ENCODE peak calls at places on chromosomes 6 and 20, in five cellular contexts. Y, G, B, O and E are unnamed samples. For H3K36me3, the result is how much of the 10 kb centered on the place peaks cover.

GRCh38 chr6:35419431-35419830 is 32.7 kb upstream of the FANCE start:
- DNase-seq in B (no peak), O (peak), G (no peak), Y (no peak), E (no peak)

GRCh38 chr20:64189530-64189966 is 25.3 kb downstream of the MYT1 start:
- DNase-seq in O (no peak), B (no peak), G (no peak), Y (no peak), E (no peak)

GRCh38 chr20:39117486-39117885 is 155.3 kb downstream of the DHX35 start:
- DNase-seq in G (peak), B (no peak), O (peak), Y (no peak), E (no peak)

GRCh38 chr20:15339264-15339663 is 1001.9 kb upstream of the FLRT3 start:
- DNase-seq in G (no peak), Y (no peak), O (no peak), B (no peak), E (no peak)

GRCh38 chr20:50546729-50547314 is 36.6 kb downstream of the PTPN1 start:
- DNase-seq in B (no peak), O (no peak), Y (no peak), G (no peak), E (no peak)

GRCh38 chr6:51719297-51719696 is 368.1 kb downstream of the PKHD1 start:
- DNase-seq in Y (no peak), G (no peak), B (no peak), O (no peak), E (no peak)

GRCh38 chr6:3517350-3517749 is 60.5 kb upstream of the SLC22A23 start:
- DNase-seq in Y (no peak), B (no peak), O (peak), G (no peak), E (no peak)

GRCh38 chr6:117906905-117907599 is at the start of gene SLC35F1:
- DNase-seq in G (no peak), Y (no peak), O (peak), B (peak), E (peak)

GRCh38 chr6:77106992-77107391 is 356.3 kb downstream of the HTR1B start:
- DNase-seq in Y (no peak), G (no peak), B (no peak), O (no peak), E (no peak)

GRCh38 chr6:15969236-15969778 is 159.6 kb upstream of the MYLIP start:
- DNase-seq in B (no peak), Y (peak), O (no peak), G (no peak), E (no peak)

GRCh38 chr6:158290040-158290439 is 22.2 kb upstream of the TULP4 start:
- DNase-seq in G (no peak), Y (no peak), B (no peak), O (no peak), E (no peak)

GRCh38 chr20:14344746-14345145 is 7.3 kb upstream of the FLRT3 start:
- DNase-seq in Y (no peak), O (no peak), G (no peak), B (no peak), E (no peak)

GRCh38 chr20:63980806-63981728 is at the start of gene PRPF6:
- DNase-seq in O (peak), B (peak), Y (peak), G (peak), E (peak)

GRCh38 chr6:117215353-117216090 is 49.8 kb upstream of the VGLL2 start:
- DNase-seq in B (no peak), G (no peak), O (no peak), Y (no peak), E (no peak)

GRCh38 chr6:87900160-87900698 is 147.4 kb upstream of the SPACA1 start:
- DNase-seq in O (no peak), Y (no peak), B (no peak), G (no peak), E (no peak)

GRCh38 chr6:48765352-48765961 is 654.5 kb upstream of the PTCHD4 start:
- DNase-seq in Y (no peak), O (peak), G (peak), B (no peak), E (no peak)

GRCh38 chr20:45798935-45799642 is 7.3 kb downstream of the DNTTIP1 start:
- DNase-seq in O (peak), G (no peak), Y (no peak), B (no peak), E (no peak)

GRCh38 chr6:11613858-11614257 is 76.3 kb downstream of the TMEM170B start:
- DNase-seq in O (peak), B (no peak), G (peak), Y (no peak), E (no peak)

GRCh38 chr6:83853178-83853967 is at the start of gene RIPPLY2:
- DNase-seq in Y (no peak), B (no peak), O (peak), G (no peak), E (peak)

GRCh38 chr6:31462026-31462963 is 35.6 kb upstream of the MICB start:
- DNase-seq in Y (no peak), B (no peak), O (peak), G (no peak), E (no peak)

GRCh38 chr20:62201173-62202082 is 18.6 kb downstream of the MTG2 start:
- DNase-seq in O (no peak), G (no peak), Y (no peak), B (no peak), E (no peak)

GRCh38 chr6:139290787-139291294 is 957 bp downstream of the TXLNB start:
- DNase-seq in O (peak), B (no peak), Y (no peak), G (no peak), E (no peak)

GRCh38 chr6:108684809-108685329 is 124.2 kb downstream of the FOXO3 start:
- DNase-seq in Y (peak), O (peak), B (peak), G (no peak), E (no peak)

GRCh38 chr6:134422426-134423231 is 104.7 kb upstream of the SGK1 start:
- DNase-seq in B (no peak), Y (no peak), G (peak), O (peak), E (no peak)

GRCh38 chr6:158963020-158963808 is 36.8 kb downstream of the RSPH3 start:
- DNase-seq in O (no peak), B (no peak), Y (no peak), G (no peak), E (no peak)

GRCh38 chr20:6160736-6161135 is 37.9 kb upstream of the FERMT1 start:
- DNase-seq in G (no peak), O (no peak), Y (no peak), B (no peak), E (no peak)

GRCh38 chr20:14878676-14879019 is 541.2 kb upstream of the FLRT3 start:
- DNase-seq in B (no peak), G (no peak), Y (no peak), O (no peak), E (no peak)

GRCh38 chr6:105569706-105570105 is 166.8 kb upstream of the PREP start:
- DNase-seq in Y (no peak), B (no peak), O (no peak), G (no peak), E (no peak)

GRCh38 chr6:44542401-44543116 is 155.1 kb downstream of the CDC5L start:
- DNase-seq in O (no peak), G (no peak), B (peak), Y (peak), E (no peak)

GRCh38 chr6:163098827-163099469 is 315.6 kb upstream of the QKI start:
- DNase-seq in G (no peak), Y (no peak), B (no peak), O (peak), E (no peak)

GRCh38 chr6:158552055-158552795 is 7.7 kb upstream of the TMEM181 start:
- DNase-seq in G (no peak), O (no peak), B (no peak), Y (no peak), E (no peak)

GRCh38 chr6:163355471-163355991 is 59.0 kb upstream of the QKI start:
- DNase-seq in B (peak), Y (no peak), G (no peak), O (peak), E (peak)

GRCh38 chr6:161418458-161418945 is 144.6 kb upstream of the AGPAT4 start:
- DNase-seq in O (peak), G (peak), Y (no peak), B (no peak), E (no peak)

DNA sequence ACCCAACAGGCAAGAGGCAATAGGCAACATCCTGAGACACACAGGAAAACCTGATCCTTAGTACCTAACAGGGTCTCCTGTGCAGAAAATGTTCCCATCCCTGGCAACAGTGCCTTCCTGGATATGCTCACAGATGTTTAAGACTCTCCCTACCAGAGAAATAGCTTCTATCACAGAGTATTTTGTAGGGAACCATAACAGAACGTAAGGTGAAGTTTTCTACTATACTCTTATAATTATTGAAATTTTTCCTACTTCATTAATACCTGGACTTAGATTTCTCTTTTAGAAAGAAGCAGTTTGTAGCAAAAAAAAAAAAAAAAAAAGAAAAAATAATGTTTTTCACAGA is 33.5 kb upstream of the LGSN start:
- DNase-seq in G (no peak), Y (no peak), O (no peak), B (no peak), E (no peak)
- TF ChIP-seq CTCF in G (no peak), Y (no peak), O (no peak), B (no peak), E (no peak)

DNA sequence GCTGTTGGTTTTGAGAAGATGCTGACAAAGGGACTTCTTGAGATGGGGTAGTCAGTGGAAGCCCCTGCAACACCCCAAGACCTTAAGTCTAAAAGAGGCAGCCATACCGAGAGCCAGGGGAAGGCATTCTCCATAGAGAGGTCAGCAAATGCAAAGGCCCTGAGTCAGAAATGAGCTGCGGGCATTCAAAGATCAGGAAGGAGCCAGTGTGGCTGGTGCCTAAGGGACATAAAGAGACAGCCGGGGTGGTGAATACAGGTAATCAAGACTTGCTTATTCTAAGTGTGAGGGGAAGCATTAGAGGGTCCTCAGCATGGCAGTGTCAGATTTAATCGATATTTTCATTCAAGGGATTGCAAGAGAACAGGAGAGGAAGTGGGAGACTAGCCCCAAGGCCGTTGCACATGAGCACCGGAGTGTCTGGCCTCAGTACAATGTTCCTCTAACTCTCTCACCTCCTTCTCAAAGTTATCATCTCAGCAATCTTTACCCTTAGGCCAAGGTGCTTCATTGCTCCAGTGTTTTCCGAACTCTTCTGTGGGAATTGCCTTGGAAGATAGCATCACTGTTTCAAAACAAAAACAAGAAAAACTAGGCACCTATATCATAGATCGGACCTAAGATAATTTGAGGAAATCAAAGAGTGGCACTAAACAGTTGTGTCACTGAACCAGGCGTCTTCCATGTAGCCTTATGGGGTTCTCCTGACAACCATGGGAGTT is 173.2 kb downstream of the DOK5 start:
- DNase-seq in Y (no peak), B (no peak), O (no peak), G (no peak), E (no peak)
- H3K4me3 ChIP-seq in Y (no peak), B (no peak), O (no peak), G (no peak), E (no peak)

DNA sequence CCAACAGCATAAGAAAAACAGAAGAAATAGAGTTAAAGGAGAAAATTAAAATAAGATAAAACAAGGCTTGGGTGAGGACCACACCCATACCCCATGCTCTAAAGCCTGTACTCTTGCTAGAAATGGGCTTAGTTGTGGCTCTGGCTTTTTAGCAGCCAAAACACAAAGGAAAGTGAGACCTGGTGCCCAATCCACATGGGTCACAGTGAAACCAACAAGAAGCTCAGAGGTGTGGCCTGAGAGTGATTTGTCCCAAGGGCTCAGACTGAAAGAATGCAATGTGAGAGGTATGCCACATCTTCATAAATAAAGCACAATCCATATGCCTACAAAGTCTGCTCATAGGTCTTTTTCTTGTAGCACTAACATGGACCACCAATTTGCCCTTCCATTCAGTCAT is 21.1 kb downstream of the HM13 start:
- DNase-seq in B (no peak), O (no peak), G (no peak), Y (no peak), E (no peak)
- H3K36me3 ChIP-seq in B (half or more), O (under half), G (under half), Y (under half), E (half or more)

GRCh38 chr20:21693322-21693721 is 12.1 kb upstream of the PAX1 start:
- DNase-seq in Y (no peak), B (no peak), O (no peak), G (no peak), E (no peak)
- TF ChIP-seq CTCF in Y (no peak), B (no peak), O (no peak), G (peak), E (no peak)